ENCODE peak calls at places on chromosomes 13 and 19, in five cellular contexts. W is transverse colon, M is adrenal gland, I is uterus, C is A549. P is an unnamed sample.

GRCh38 chr19:39998511-39998910 is 1.7 kb downstream of the ZNF546 start:
- DNase-seq in W (no peak), M (no peak), I (no peak), C (no peak), P (no peak)

GRCh38 chr13:68369739-68370138 is 1139.6 kb upstream of the PCDH9 start:
- DNase-seq in W (no peak), M (no peak), I (no peak), C (peak), P (no peak)

GRCh38 chr13:51134763-51135365 is 23.8 kb upstream of the C13orf42 start:
- DNase-seq in W (no peak), M (no peak), I (no peak), C (no peak), P (no peak)

GRCh38 chr13:22793598-22794134 is 387.1 kb upstream of the SGCG start:
- DNase-seq in W (no peak), M (no peak), I (no peak), C (peak), P (no peak)

GRCh38 chr13:99941086-99941485 is 30.5 kb downstream of the ZIC5 start:
- DNase-seq in W (peak), M (no peak), I (no peak), C (no peak), P (no peak)

GRCh38 chr13:75694742-75695141 is 58.6 kb downstream of the LMO7 start:
- DNase-seq in W (no peak), M (no peak), I (no peak), C (no peak), P (peak)

GRCh38 chr19:54255105-54255775 is 1.8 kb downstream of the LILRB5 start:
- DNase-seq in W (no peak), M (peak), I (no peak), C (no peak), P (no peak)

GRCh38 chr13:67106502-67107057 is 123.6 kb downstream of the PCDH9 start:
- DNase-seq in W (no peak), M (no peak), I (no peak), C (no peak), P (no peak)

GRCh38 chr19:913080-913748 is at the start of gene R3HDM4:
- DNase-seq in W (peak), M (peak), I (peak), C (peak), P (peak)

GRCh38 chr19:18924684-18925213 is 5.2 kb downstream of the DDX49 start:
- DNase-seq in W (no peak), M (no peak), I (no peak), C (no peak), P (no peak)

GRCh38 chr13:108859202-108860012 is 230.0 kb downstream of the MYO16 start:
- DNase-seq in W (no peak), M (no peak), I (no peak), C (peak), P (peak)

GRCh38 chr13:43573361-43573740 is 213.4 kb downstream of the ENOX1 start:
- DNase-seq in W (no peak), M (no peak), I (no peak), C (peak), P (no peak)

GRCh38 chr13:27449081-27449603 is 1.2 kb downstream of the MTIF3 start:
- DNase-seq in W (no peak), M (no peak), I (no peak), C (no peak), P (no peak)

GRCh38 chr19:1616875-1617274 is 11.6 kb upstream of the UQCR11 start:
- DNase-seq in W (no peak), M (no peak), I (no peak), C (no peak), P (no peak)

GRCh38 chr19:13797870-13798269 is 2.6 kb downstream of the ZSWIM4 start:
- DNase-seq in W (no peak), M (peak), I (peak), C (peak), P (peak)

GRCh38 chr19:28313633-28314032 is 899.3 kb downstream of the UQCRFS1 start:
- DNase-seq in W (no peak), M (no peak), I (peak), C (no peak), P (no peak)

GRCh38 chr19:14004619-14005380 is 1.3 kb downstream of the RFX1 start:
- DNase-seq in W (peak), M (peak), I (no peak), C (no peak), P (no peak)

GRCh38 chr13:41917641-41918040 is 43.3 kb downstream of the VWA8 start:
- DNase-seq in W (no peak), M (no peak), I (no peak), C (no peak), P (no peak)

GRCh38 chr13:101916108-101916757 is 463.8 kb downstream of the ITGBL1 start:
- DNase-seq in W (no peak), M (no peak), I (no peak), C (peak), P (no peak)

GRCh38 chr13:112583592-112584277 is 4.2 kb downstream of the TUBGCP3 start:
- DNase-seq in W (peak), M (no peak), I (no peak), C (no peak), P (no peak)

GRCh38 chr19:50478901-50479715 is 2.5 kb upstream of the GARIN5A start:
- DNase-seq in W (no peak), M (no peak), I (no peak), C (peak), P (no peak)

GRCh38 chr19:5150902-5151741 is 182.2 kb downstream of the KDM4B start:
- DNase-seq in W (no peak), M (peak), I (no peak), C (no peak), P (no peak)

GRCh38 chr19:31350693-31351211 is 1.5 kb upstream of the TSHZ3 start:
- DNase-seq in W (peak), M (peak), I (peak), C (peak), P (peak)

GRCh38 chr19:4977299-4978174 is 8.6 kb downstream of the KDM4B start:
- DNase-seq in W (peak), M (peak), I (peak), C (no peak), P (peak)

GRCh38 chr13:44694842-44695241 is 118.7 kb upstream of the TSC22D1 start:
- DNase-seq in W (no peak), M (no peak), I (no peak), C (no peak), P (no peak)

GRCh38 chr19:15379996-15380647 is 535 bp upstream of the AKAP8 start:
- DNase-seq in W (peak), M (peak), I (no peak), C (peak), P (peak)

GRCh38 chr13:51803422-51804294 is at the start of gene DHRS12:
- DNase-seq in W (peak), M (peak), I (peak), C (peak), P (peak)

GRCh38 chr13:47719164-47719563 is 281.9 kb downstream of the SUCLA2 start:
- DNase-seq in W (no peak), M (no peak), I (no peak), C (no peak), P (no peak)

GRCh38 chr13:39506559-39507390 is 96.2 kb downstream of the LHFPL6 start:
- DNase-seq in W (no peak), M (no peak), I (no peak), C (no peak), P (no peak)

GRCh38 chr19:40609561-40610395 is 8.6 kb downstream of the LTBP4 start:
- DNase-seq in W (peak), M (peak), I (peak), C (peak), P (peak)

GRCh38 chr13:106036870-106037269 is 498.6 kb downstream of the EFNB2 start:
- DNase-seq in W (peak), M (no peak), I (no peak), C (peak), P (no peak)

GRCh38 chr13:27622102-27622820 is 569 bp downstream of the POLR1D start:
- DNase-seq in W (peak), M (peak), I (no peak), C (peak), P (no peak)

GRCh38 chr13:36261976-36262375 is 35.6 kb downstream of the CCDC169 start:
- DNase-seq in W (no peak), M (no peak), I (no peak), C (no peak), P (no peak)

GRCh38 chr13:23212621-23213020 is 31.8 kb downstream of the SGCG start:
- DNase-seq in W (no peak), M (no peak), I (no peak), C (no peak), P (no peak)

GRCh38 chr13:111397202-111397880 is 76.9 kb downstream of the TEX29 start:
- DNase-seq in W (no peak), M (no peak), I (no peak), C (no peak), P (no peak)

GRCh38 chr13:85864963-85865530 is 65.8 kb upstream of the SLITRK6 start:
- DNase-seq in W (no peak), M (no peak), I (no peak), C (peak), P (no peak)

DNA sequence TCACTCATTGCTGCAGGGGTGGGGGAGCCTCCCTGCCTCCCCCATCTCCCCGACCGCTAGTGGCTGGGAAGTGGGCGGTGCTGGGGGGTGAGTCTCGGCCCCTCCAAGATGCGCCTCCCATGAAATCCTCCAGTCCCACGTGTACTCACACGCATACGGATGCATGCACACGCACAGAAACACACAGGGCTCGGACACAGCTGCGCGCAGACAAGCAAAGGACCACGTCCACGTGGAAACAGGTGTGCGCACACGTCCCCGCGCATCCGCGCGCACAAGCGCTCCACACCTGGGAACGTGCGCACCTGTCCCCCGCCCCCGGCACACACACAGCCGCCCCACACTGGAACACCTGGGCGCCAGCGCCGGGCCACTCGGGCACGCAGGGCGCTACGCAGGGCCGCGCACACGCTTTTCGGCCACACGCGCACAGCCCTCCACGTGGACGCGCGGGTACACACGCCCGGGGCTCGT is 680 bp downstream of the MATK start:
- DNase-seq in W (no peak), M (no peak), I (no peak), C (no peak), P (no peak)
- TF ChIP-seq POLR2A in W (no peak), M (no peak), I (no peak), C (no peak), P (no peak)

DNA sequence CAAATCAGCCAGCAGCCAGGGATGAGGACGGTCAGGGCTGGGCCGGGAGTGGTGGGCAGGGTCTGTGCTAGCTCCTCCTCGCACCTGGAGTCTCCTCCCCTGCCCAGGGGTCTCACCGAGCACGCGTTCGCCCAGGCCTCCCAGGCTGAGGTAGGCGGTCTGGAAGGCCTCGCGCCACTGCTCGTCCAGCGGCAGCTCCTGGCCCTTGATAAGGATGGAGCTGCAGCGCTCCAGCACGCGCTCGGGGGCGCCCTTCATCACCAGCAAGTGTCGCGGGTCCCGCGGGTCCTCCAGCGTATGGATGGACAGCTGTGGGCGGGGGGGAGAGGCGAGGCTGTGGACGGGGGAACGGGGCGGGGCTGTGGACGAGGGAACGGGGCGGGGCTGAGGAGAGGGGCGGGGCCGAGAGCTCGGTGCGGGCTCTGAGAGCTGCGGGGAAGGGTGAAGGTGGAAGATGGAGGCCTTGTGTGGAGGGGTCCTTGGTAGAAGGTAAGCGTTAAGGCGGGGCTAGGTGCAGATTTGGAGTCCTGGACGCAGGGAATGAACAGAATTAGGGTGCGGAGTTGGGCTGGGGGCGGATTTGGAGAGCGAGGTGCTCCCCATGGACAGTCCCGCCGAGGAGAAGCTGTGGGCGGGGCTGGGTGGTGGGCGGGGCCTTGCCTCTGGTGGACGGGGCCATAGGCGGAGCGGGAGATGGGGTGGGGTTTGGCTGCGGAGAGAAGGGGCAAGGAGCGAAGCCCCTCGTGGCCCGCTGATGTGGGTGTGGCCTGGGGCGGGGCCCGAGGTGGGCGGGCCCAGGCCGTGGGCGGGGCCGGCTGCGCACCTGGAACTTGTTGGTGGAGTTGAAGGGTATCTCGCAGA is 5.7 kb downstream of the ATP4A start:
- DNase-seq in W (peak), M (peak), I (peak), C (peak), P (peak)
- H3K4me3 ChIP-seq in W (no peak), M (peak), I (peak), C (peak), P (no peak)

DNA sequence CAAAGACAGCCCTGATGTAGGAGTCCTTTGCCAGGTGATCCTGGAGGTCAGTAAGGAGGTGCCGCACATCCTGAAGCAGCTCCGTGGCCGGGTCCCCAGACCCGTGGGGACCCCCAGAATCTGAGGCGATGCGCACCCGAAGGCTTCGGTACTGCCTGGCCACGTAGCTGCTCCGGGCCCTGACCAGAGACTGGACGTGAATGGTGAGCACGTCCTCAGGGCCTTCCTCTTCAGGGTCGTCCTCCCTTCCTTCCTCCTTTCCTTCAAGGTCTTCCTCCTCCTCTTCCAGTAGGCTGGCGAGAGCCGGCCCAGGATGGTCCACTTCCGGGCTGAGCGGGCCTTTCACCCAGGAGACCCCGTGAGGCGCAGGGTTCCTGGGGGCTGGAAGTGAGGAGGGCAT is 7.5 kb downstream of the RINL start:
- DNase-seq in W (no peak), M (no peak), I (no peak), C (no peak), P (no peak)
- TF ChIP-seq POLR2A in W (no peak), M (no peak), I (no peak), C (no peak), P (no peak)

GRCh38 chr19:47112166-47112663 is 1.4 kb downstream of the ZC3H4 start:
- DNase-seq in W (peak), M (peak), I (peak), C (peak), P (peak)
- H3K4me3 ChIP-seq in W (peak), M (peak), I (peak), C (peak), P (peak)

GRCh38 chr19:10924597-10924996 is 3.8 kb downstream of the YIPF2 start:
- DNase-seq in W (no peak), M (no peak), I (no peak), C (no peak), P (no peak)

GRCh38 chr19:10923503-10924076 is 4.8 kb downstream of the YIPF2 start:
- DNase-seq in W (no peak), M (no peak), I (no peak), C (no peak), P (no peak)

GRCh38 chr19:10929402-10929794 is 787 bp downstream of the TIMM29 start:
- DNase-seq in W (no peak), M (no peak), I (no peak), C (no peak), P (no peak)

GRCh38 chr19:10927691-10928562 is 512 bp downstream of the YIPF2 start:
- DNase-seq in W (no peak), M (no peak), I (no peak), C (no peak), P (peak)

DNA sequence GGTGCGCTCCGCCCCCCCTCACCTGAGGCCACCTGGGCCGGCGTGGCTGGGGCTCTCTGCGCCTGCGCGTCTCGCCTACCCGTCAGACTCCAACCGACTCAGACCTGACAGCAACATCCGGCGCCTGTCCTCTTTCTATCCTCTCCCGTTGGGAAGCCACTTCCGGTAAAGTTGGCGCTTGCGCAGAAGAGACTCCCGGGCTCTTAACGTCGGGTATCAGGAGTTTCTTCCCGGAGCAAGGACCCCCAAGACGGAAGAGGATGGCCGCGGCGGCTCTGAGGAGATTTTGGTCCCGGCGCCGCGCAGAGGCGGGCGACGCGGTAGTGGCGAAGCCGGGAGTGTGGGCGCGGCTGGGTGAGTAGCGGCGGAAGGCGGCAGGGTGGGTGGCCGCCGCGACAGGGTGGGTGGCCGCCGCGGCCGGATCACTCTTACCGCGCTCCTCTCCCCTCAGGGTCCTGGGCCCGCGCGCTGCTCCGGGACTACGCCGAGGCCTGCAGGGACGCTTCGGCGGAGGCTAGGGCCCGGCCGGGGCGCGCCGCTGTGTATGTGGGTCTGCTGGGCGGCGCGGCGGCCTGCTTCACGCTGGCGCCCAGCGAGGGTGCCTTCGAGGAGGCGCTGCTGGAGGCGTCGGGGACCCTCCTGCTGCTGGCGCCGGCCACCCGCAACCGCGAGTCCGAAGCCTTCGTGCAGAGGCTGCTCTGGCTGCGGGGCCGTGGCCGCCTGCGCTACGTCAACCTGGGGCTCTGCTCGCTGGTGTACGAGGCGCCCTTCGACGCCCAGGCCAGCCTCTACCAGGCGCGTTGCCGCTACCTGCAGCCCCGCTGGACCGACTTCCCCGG is at the start of the genes TIMM29 and YIPF2:
- DNase-seq in W (peak), M (peak), I (peak), C (peak), P (peak)
- TF ChIP-seq POLR2A in W (peak), M (peak), I (peak), C (peak), P (peak)

GRCh38 chr13:30849611-30850010 is 56.5 kb upstream of the MEDAG start:
- DNase-seq in W (no peak), M (no peak), I (no peak), C (no peak), P (no peak)

GRCh38 chr13:30847697-30848307 is 58.3 kb upstream of the MEDAG start:
- DNase-seq in W (no peak), M (peak), I (peak), C (no peak), P (no peak)

GRCh38 chr13:30846844-30847243 is 59.2 kb upstream of the MEDAG start:
- DNase-seq in W (no peak), M (no peak), I (no peak), C (no peak), P (no peak)

GRCh38 chr13:30850204-30850866 is 55.7 kb upstream of the MEDAG start:
- DNase-seq in W (no peak), M (no peak), I (no peak), C (no peak), P (no peak)

GRCh38 chr13:30848332-30849027 is 57.6 kb upstream of the MEDAG start:
- DNase-seq in W (no peak), M (no peak), I (no peak), C (no peak), P (no peak)
- H3K4me3 ChIP-seq in W (no peak), M (no peak), I (no peak), C (no peak), P (no peak)

GRCh38 chr13:110163020-110163658 is 143.8 kb downstream of the COL4A1 start:
- DNase-seq in W (no peak), M (no peak), I (no peak), C (no peak), P (no peak)
- TF ChIP-seq POLR2A in W (no peak), M (no peak), I (no peak), C (no peak), P (no peak)

DNA sequence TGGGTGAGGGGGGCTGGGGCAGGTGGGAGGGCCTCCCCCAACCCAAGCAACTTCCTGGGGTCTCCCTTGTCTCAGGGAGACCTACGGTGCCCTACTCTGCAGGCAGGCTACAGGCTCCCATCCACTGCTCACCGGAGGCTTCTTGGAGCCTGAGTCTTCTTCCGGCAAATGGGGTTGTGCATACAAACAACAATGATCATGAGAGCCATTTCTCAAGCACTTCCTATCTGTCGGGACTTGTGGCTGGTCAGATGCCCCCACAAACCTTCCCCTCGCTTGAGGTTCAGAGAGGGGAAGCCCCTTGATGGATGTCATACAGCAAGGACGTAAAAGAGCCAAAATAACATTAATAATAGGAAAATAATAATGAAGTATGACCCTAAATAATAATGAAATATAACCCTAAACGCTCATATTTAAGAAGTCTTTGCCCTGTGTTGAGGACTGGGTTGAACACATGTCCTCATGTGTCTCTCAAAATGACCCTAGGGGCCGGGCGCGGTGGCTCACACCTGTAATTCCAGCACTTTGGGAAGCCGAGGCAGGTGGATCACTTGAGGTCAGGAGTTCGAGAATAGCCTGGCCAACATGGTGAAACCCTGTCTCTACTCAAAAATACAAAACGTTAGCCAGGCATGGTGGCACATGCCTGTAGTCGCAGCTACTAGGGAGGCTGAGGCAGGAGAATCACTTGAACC is 727 bp downstream of the CD37 start:
- DNase-seq in W (no peak), M (no peak), I (no peak), C (no peak), P (no peak)
- H3K4me3 ChIP-seq in W (peak), M (no peak), I (no peak), C (no peak), P (no peak)

P was measured in thyroid gland.